ENCODE peak calls at places on chromosomes 2 and 18, in five cellular contexts. One of them, this sample, is unnamed.

GRCh38 chr2:111176867-111177266 is 56.2 kb downstream of the BCL2L11 start:
- DNase-seq in astrocyte: no peak
- DNase-seq in HepG2: no peak
- DNase-seq in A549: no peak
- DNase-seq in fibroblast of lung: no peak
- DNase-seq in this sample: no peak

GRCh38 chr18:58572181-58572580 is 56.7 kb downstream of the ALPK2 start:
- DNase-seq in astrocyte: peak
- DNase-seq in HepG2: no peak
- DNase-seq in A549: no peak
- DNase-seq in fibroblast of lung: peak
- DNase-seq in this sample: no peak

GRCh38 chr2:56889738-56890137 is 705.9 kb downstream of the CCDC85A start:
- DNase-seq in astrocyte: no peak
- DNase-seq in HepG2: no peak
- DNase-seq in A549: no peak
- DNase-seq in fibroblast of lung: no peak
- DNase-seq in this sample: no peak

GRCh38 chr2:67502346-67503065 is 105.4 kb downstream of the ETAA1 start:
- DNase-seq in astrocyte: no peak
- DNase-seq in HepG2: no peak
- DNase-seq in A549: no peak
- DNase-seq in fibroblast of lung: no peak
- DNase-seq in this sample: no peak

GRCh38 chr2:134818321-134818720 is 20.1 kb upstream of the ACMSD start:
- DNase-seq in astrocyte: peak
- DNase-seq in HepG2: no peak
- DNase-seq in A549: no peak
- DNase-seq in fibroblast of lung: peak
- DNase-seq in this sample: no peak

GRCh38 chr2:178190938-178191910 is 3.1 kb upstream of the OSBPL6 start:
- DNase-seq in astrocyte: no peak
- DNase-seq in HepG2: no peak
- DNase-seq in A549: no peak
- DNase-seq in fibroblast of lung: no peak
- DNase-seq in this sample: no peak

GRCh38 chr2:220775856-220776467 is 796.1 kb downstream of the EPHA4 start:
- DNase-seq in astrocyte: peak
- DNase-seq in HepG2: no peak
- DNase-seq in A549: no peak
- DNase-seq in fibroblast of lung: peak
- DNase-seq in this sample: no peak

GRCh38 chr2:105853354-105854088 is 108.8 kb downstream of the NCK2 start:
- DNase-seq in astrocyte: no peak
- DNase-seq in HepG2: no peak
- DNase-seq in A549: no peak
- DNase-seq in fibroblast of lung: no peak
- DNase-seq in this sample: no peak

GRCh38 chr2:232876071-232876977 is 6.3 kb downstream of the SNORC start:
- DNase-seq in astrocyte: no peak
- DNase-seq in HepG2: no peak
- DNase-seq in A549: peak
- DNase-seq in fibroblast of lung: peak
- DNase-seq in this sample: no peak

GRCh38 chr2:112480540-112481049 is 1.4 kb upstream of the TTL start:
- DNase-seq in astrocyte: no peak
- DNase-seq in HepG2: peak
- DNase-seq in A549: peak
- DNase-seq in fibroblast of lung: no peak
- DNase-seq in this sample: no peak

GRCh38 chr2:9773905-9774239 is 69.4 kb upstream of the TAF1B start:
- DNase-seq in astrocyte: no peak
- DNase-seq in HepG2: no peak
- DNase-seq in A549: no peak
- DNase-seq in fibroblast of lung: no peak
- DNase-seq in this sample: no peak

GRCh38 chr2:183070942-183071844 is 7.4 kb upstream of the DUSP19 start:
- DNase-seq in astrocyte: peak
- DNase-seq in HepG2: peak
- DNase-seq in A549: peak
- DNase-seq in fibroblast of lung: peak
- DNase-seq in this sample: no peak

GRCh38 chr18:62128157-62128556 is 58.7 kb downstream of the PIGN start:
- DNase-seq in astrocyte: peak
- DNase-seq in HepG2: no peak
- DNase-seq in A549: no peak
- DNase-seq in fibroblast of lung: peak
- DNase-seq in this sample: no peak

GRCh38 chr2:65198737-65199136 is 28.9 kb upstream of the ACTR2 start:
- DNase-seq in astrocyte: peak
- DNase-seq in HepG2: no peak
- DNase-seq in A549: no peak
- DNase-seq in fibroblast of lung: peak
- DNase-seq in this sample: no peak

GRCh38 chr2:38375711-38376345 is 1.2 kb downstream of the ATL2 start:
- DNase-seq in astrocyte: peak
- DNase-seq in HepG2: no peak
- DNase-seq in A549: no peak
- DNase-seq in fibroblast of lung: peak
- DNase-seq in this sample: peak

GRCh38 chr2:230885467-230886130 is 20.9 kb downstream of the ITM2C start:
- DNase-seq in astrocyte: peak
- DNase-seq in HepG2: no peak
- DNase-seq in A549: no peak
- DNase-seq in fibroblast of lung: peak
- DNase-seq in this sample: peak

GRCh38 chr2:3745901-3746300 is 42.5 kb downstream of the DCDC2C start:
- DNase-seq in astrocyte: no peak
- DNase-seq in HepG2: no peak
- DNase-seq in A549: no peak
- DNase-seq in fibroblast of lung: no peak
- DNase-seq in this sample: no peak

GRCh38 chr2:28360066-28360741 is 32.5 kb upstream of the FOSL2 start:
- DNase-seq in astrocyte: no peak
- DNase-seq in HepG2: no peak
- DNase-seq in A549: no peak
- DNase-seq in fibroblast of lung: no peak
- DNase-seq in this sample: no peak

GRCh38 chr2:25009954-25010353 is 31.9 kb upstream of the EFR3B start:
- DNase-seq in astrocyte: no peak
- DNase-seq in HepG2: no peak
- DNase-seq in A549: no peak
- DNase-seq in fibroblast of lung: no peak
- DNase-seq in this sample: no peak
- H3K4me2 ChIP-seq in astrocyte: no peak
- H3K4me2 ChIP-seq in HepG2: no peak
- H3K4me2 ChIP-seq in A549: peak
- H3K4me2 ChIP-seq in fibroblast of lung: no peak
- H3K4me2 ChIP-seq in this sample: no peak

DNA sequence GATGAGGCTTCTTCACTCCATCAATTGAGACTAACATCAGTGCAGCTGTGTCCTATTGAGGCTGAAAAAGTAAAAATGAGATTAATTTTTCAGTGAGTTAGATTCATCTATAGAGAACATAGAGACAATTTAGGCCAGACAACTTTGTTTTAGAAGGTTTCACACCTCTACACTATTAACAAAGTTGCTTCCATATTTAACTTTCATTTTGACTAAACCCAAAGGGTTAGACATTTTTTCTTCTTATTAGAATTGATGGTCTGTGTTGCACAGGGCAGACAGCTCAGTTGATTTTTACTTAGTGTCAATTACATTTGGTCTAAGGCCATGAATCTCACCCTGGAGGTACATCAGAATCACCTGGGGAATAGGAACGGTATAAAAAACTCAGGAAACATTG is 130.2 kb upstream of the NXPH2 start:
- DNase-seq in astrocyte: no peak
- DNase-seq in HepG2: no peak
- DNase-seq in A549: no peak
- DNase-seq in fibroblast of lung: no peak
- DNase-seq in this sample: no peak
- H3K4me2 ChIP-seq in astrocyte: no peak
- H3K4me2 ChIP-seq in HepG2: no peak
- H3K4me2 ChIP-seq in A549: no peak
- H3K4me2 ChIP-seq in fibroblast of lung: no peak
- H3K4me2 ChIP-seq in this sample: no peak

DNA sequence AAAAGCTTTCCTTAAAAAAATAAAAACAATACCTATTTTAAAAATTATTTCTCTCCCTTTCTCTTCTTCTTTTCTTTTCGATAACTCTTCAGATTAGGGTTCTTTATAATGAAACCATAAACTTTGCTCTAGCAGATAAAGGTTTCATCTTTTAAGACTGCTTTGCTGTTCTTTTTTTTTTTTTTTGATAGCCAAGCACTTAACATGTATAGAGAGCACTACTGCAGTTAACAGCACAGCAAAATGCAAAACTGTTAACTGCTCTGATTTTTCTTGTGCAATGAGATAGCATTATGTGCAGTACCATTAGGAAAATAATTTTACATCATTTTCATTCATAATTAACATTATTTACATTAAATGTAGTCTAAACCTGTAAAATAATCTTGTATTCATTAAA is 36.3 kb downstream of the GALNT1 start:
- DNase-seq in astrocyte: no peak
- DNase-seq in HepG2: no peak
- DNase-seq in A549: no peak
- DNase-seq in fibroblast of lung: no peak
- DNase-seq in this sample: no peak
- H3K4me2 ChIP-seq in astrocyte: no peak
- H3K4me2 ChIP-seq in HepG2: no peak
- H3K4me2 ChIP-seq in A549: peak
- H3K4me2 ChIP-seq in fibroblast of lung: no peak
- H3K4me2 ChIP-seq in this sample: no peak

GRCh38 chr2:45331034-45331786 is 279.9 kb downstream of the SRBD1 start:
- DNase-seq in astrocyte: no peak
- DNase-seq in HepG2: peak
- DNase-seq in A549: no peak
- DNase-seq in fibroblast of lung: no peak
- DNase-seq in this sample: no peak

GRCh38 chr2:45329045-45329677 is 281.9 kb downstream of the SRBD1 start:
- DNase-seq in astrocyte: peak
- DNase-seq in HepG2: peak
- DNase-seq in A549: peak
- DNase-seq in fibroblast of lung: peak
- DNase-seq in this sample: no peak

GRCh38 chr2:45330617-45331016 is 280.4 kb downstream of the SRBD1 start:
- DNase-seq in astrocyte: no peak
- DNase-seq in HepG2: peak
- DNase-seq in A549: no peak
- DNase-seq in fibroblast of lung: no peak
- DNase-seq in this sample: no peak

GRCh38 chr2:45332094-45332493 is 279.0 kb downstream of the SRBD1 start:
- DNase-seq in astrocyte: no peak
- DNase-seq in HepG2: no peak
- DNase-seq in A549: no peak
- DNase-seq in fibroblast of lung: no peak
- DNase-seq in this sample: no peak

DNA sequence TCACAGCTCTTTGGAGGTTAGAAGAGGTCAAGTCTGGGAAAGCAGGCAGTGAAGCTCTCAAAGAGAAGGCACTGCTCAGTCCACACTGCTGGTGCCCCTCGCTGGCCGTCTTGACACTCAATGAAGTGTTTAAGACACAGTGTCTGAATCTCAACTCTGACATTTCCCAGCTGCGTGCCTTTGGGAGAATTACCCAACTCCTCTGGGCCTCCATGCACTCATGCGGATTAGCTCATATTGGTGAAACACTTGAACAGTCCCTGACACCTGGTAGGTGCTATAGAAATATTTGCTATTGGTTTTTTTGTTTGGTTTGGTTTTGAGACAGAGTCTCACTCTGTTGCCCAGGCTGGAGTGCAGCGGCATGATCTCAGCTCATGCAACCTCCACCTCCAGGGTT is 281.0 kb downstream of the SRBD1 start:
- DNase-seq in astrocyte: no peak
- DNase-seq in HepG2: no peak
- DNase-seq in A549: no peak
- DNase-seq in fibroblast of lung: no peak
- DNase-seq in this sample: no peak
- H3K4me2 ChIP-seq in astrocyte: no peak
- H3K4me2 ChIP-seq in HepG2: peak
- H3K4me2 ChIP-seq in A549: no peak
- H3K4me2 ChIP-seq in fibroblast of lung: no peak
- H3K4me2 ChIP-seq in this sample: no peak